ENCODE peak calls at places on chromosomes 13 and 19, in eight cellular contexts. M is IMR-90, G is mesenchymal stem cell, Z is neural progenitor cell, K is trophoblast cell, N is mammary epithelial cell, S is K562, B is fibroblast of lung. L is an unnamed sample.
A peak's percentile ranks its signal among the peaks of the same experiment; 100 is the strongest.

GRCh38 chr13:89899302-89900103 is 1448.0 kb upstream of the MIR17HG start:
- DNase-seq in K (no peak), N (no peak), G (no peak), Z (no peak), B (no peak), S (no peak), M (no peak), L (no peak)

GRCh38 chr13:33349996-33350826 is 64.7 kb upstream of the STARD13 start:
- DNase-seq in K (no peak), Z (peak; percentile 47), M (peak; percentile 39), S (no peak), N (no peak), B (peak; percentile 47), G (peak; percentile 66), L (peak; percentile 22)

GRCh38 chr19:52237771-52238400 is 31.5 kb upstream of the ZNF766 start:
- DNase-seq in G (peak; percentile 66), K (peak; percentile 72), N (peak; percentile 40), S (peak; percentile 69), B (peak; percentile 72), Z (peak; percentile 67), M (peak; percentile 75), L (peak; percentile 41)

GRCh38 chr19:35247526-35248309 is 1.1 kb upstream of the LSR start:
- DNase-seq in M (no peak), Z (peak; percentile 98), S (peak; percentile 92), K (peak; percentile 97), B (no peak), G (no peak), N (peak; percentile 96), L (no peak)

GRCh38 chr19:44512326-44513298 is 12.3 kb upstream of the ZNF180 start:
- DNase-seq in G (peak; percentile 25), K (peak; percentile 43), S (peak; percentile 64), B (peak; percentile 35), Z (peak; percentile 69), N (peak; percentile 61), M (peak; percentile 58), L (peak; percentile 9)

GRCh38 chr19:1351324-1351947 is 32.3 kb upstream of the NDUFS7 start:
- DNase-seq in B (no peak), N (no peak), K (no peak), Z (no peak), M (no peak), S (no peak), G (no peak), L (no peak)

GRCh38 chr13:106440846-106441245 is 94.6 kb downstream of the EFNB2 start:
- DNase-seq in G (no peak), N (no peak), B (no peak), M (no peak), Z (peak; percentile 13), K (no peak), S (no peak), L (no peak)

GRCh38 chr19:33241530-33242101 is 16.0 kb upstream of the SLC7A10 start:
- DNase-seq in S (peak; percentile 30), N (peak; percentile 46), B (no peak), Z (peak; percentile 55), G (no peak), K (no peak), M (no peak), L (no peak)

GRCh38 chr13:37473035-37473434 is 125.5 kb downstream of the POSTN start:
- DNase-seq in N (no peak), B (no peak), Z (no peak), G (no peak), S (peak; percentile 8), K (no peak), M (no peak), L (no peak)

GRCh38 chr19:40801449-40802299 is 2.7 kb downstream of the EGLN2 start:
- DNase-seq in K (no peak), N (no peak), G (no peak), B (no peak), Z (no peak), S (peak; percentile 48), M (no peak), L (no peak)

GRCh38 chr13:35957174-35957867 is 173.9 kb downstream of the DCLK1 start:
- DNase-seq in S (no peak), Z (no peak), M (peak; percentile 50), K (no peak), G (no peak), B (peak; percentile 14), N (peak; percentile 23), L (no peak)

GRCh38 chr13:111209613-111210012 is 94.5 kb downstream of the ARHGEF7 start:
- DNase-seq in M (no peak), B (no peak), G (no peak), S (no peak), K (no peak), N (no peak), Z (no peak), L (no peak)

GRCh38 chr19:56105090-56105701 is 15.9 kb downstream of the ZNF787 start:
- DNase-seq in N (peak; percentile 71), S (no peak), K (peak; percentile 30), B (peak; percentile 85), M (peak; percentile 33), Z (peak; percentile 87), G (peak; percentile 40), L (peak; percentile 32)

GRCh38 chr19:45020071-45020470 is 18.8 kb upstream of the CLASRP start:
- DNase-seq in K (no peak), Z (no peak), B (no peak), G (no peak), N (no peak), S (no peak), M (no peak), L (no peak)

GRCh38 chr19:3509566-3509989 is 3.5 kb downstream of the FZR1 start:
- DNase-seq in G (peak; percentile 80), K (peak; percentile 91), M (peak; percentile 80), Z (no peak), B (no peak), S (peak; percentile 27), N (peak; percentile 95), L (peak; percentile 86)

GRCh38 chr19:3505598-3506383 is at the start of gene FZR1:
- DNase-seq in B (peak; percentile 98), G (peak; percentile 98), N (peak; percentile 98), K (peak; percentile 99), S (peak; percentile 100), M (peak; percentile 98), Z (peak; percentile 99), L (peak; percentile 92)

GRCh38 chr19:3508771-3509535 is 2.8 kb downstream of the FZR1 start:
- DNase-seq in S (peak; percentile 25), G (no peak), B (no peak), K (no peak), N (no peak), M (peak; percentile 30), Z (no peak), L (no peak)

GRCh38 chr19:3506384-3507340 is 551 bp downstream of the FZR1 start:
- DNase-seq in K (no peak), S (peak; percentile 28), Z (peak; percentile 47), N (peak; percentile 40), M (no peak), B (no peak), G (peak; percentile 38), L (no peak)

GRCh38 chr19:3507371-3508120 is 1.4 kb downstream of the FZR1 start:
- DNase-seq in Z (peak; percentile 41), S (peak; percentile 47), N (peak; percentile 37), G (peak; percentile 40), M (no peak), K (peak; percentile 42), B (no peak), L (no peak)
- H2AFZ ChIP-seq in Z (no peak overlapping the region), S (no peak overlapping the region), N (no peak overlapping the region), G (no peak overlapping the region), M (peak overlapping the region; percentile 88), K (peak overlapping the region; percentile 26), B (peak overlapping the region; percentile 17), L (peak overlapping the region; percentile 9)

DNA sequence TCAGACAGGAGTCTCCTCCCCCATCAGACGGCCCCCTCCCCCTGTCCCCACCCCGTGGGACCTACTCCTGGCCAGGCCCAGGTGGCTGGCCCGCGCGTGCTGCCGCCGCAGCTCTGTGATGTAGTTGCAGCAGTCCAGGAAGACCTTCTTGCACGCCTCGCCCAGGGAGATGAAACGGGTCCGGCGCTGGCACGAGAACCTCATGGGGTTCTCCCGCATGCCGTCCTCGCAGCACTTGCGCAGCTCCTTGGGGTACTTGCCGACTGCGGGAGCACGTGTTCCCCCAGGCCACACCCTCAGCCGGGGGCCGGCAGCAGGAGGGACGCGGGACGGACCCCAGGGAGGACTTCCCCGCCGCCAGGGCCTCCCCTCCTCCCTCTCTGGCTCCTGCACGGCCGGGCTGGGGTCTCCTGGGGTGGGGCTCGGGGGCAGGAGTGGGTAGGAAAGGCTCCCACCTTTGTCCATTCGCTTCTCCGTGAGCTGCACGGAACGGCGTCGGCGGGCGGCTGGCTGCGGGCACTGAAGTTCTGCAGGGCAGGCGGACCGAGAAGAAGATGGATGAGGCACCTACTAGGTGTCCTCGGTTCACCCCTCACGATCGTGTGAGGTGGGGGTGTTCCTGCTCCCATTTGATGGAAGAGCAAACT is 13.3 kb downstream of the C3 start:
- DNase-seq in S (no peak), G (no peak), B (no peak), K (no peak), Z (no peak), N (no peak), M (no peak), L (no peak)
- H3K27ac ChIP-seq in S (no peak overlapping the region), G (no peak overlapping the region), B (no peak overlapping the region), K (no peak overlapping the region), Z (no peak overlapping the region), N (no peak overlapping the region), M (no peak overlapping the region), L (no peak overlapping the region)

GRCh38 chr13:43307221-43307920 is 284.0 kb downstream of the DNAJC15 start:
- DNase-seq in N (no peak), G (no peak), B (no peak), S (no peak), M (no peak), K (no peak), Z (no peak), L (no peak)

GRCh38 chr13:43306364-43306763 is 283.0 kb downstream of the DNAJC15 start:
- DNase-seq in N (no peak), S (no peak), Z (no peak), B (no peak), M (no peak), G (no peak), K (no peak), L (no peak)

GRCh38 chr13:43304449-43304848 is 281.1 kb downstream of the DNAJC15 start:
- DNase-seq in S (no peak), M (no peak), N (no peak), G (no peak), K (no peak), Z (no peak), B (no peak), L (no peak)

GRCh38 chr13:43304945-43305344 is 281.6 kb downstream of the DNAJC15 start:
- DNase-seq in G (no peak), Z (no peak), K (no peak), B (no peak), N (no peak), M (no peak), S (no peak), L (no peak)

DNA sequence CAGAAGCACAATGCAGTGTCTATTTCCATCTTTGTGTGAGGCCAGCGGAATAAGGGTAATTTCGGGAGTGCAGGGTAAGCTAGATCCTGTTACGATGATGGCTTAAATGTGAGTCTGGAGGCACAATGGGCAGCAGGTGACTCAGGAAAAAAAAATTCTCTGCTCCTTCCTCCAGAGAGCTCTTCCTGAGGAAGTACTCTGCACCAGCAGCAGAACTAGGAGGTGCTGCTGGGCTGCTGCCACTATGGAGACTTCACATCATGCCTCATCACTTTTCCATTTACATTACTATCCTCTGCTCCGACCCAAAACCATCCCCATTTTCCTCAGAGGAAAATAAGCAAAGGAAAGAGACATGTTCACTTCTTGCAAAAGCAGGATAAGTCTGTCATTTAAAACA is 282.0 kb downstream of the DNAJC15 start:
- DNase-seq in Z (no peak), N (no peak), M (peak; percentile 49), K (no peak), G (no peak), S (no peak), B (no peak), L (peak; percentile 25)
- H2AFZ ChIP-seq in Z (no peak overlapping the region), N (no peak overlapping the region), M (no peak overlapping the region), K (no peak overlapping the region), G (no peak overlapping the region), S (no peak overlapping the region), B (no peak overlapping the region), L (no peak overlapping the region)

GRCh38 chr13:28582225-28582891 is 76.6 kb upstream of the POMP start:
- DNase-seq in K (no peak), M (peak; percentile 53), Z (no peak), G (peak; percentile 79), N (no peak), S (peak; percentile 74), B (peak; percentile 32), L (no peak)
- H3K27ac ChIP-seq in K (no peak overlapping the region), M (no peak overlapping the region), Z (no peak overlapping the region), G (no peak overlapping the region), N (no peak overlapping the region), S (peak overlapping the region; percentile 44), B (no peak overlapping the region), L (no peak overlapping the region)